ENCODE peak calls at places on chromosomes 13 and 19, in five cellular contexts. T is GM23338; B is stimulated activated CD4-positive, alpha-beta T cell treated with anti-CD3 and anti-CD28 coated beads, Interleukin-2, amount 100 ng/mL, for 24 hours; L is ascending aorta; N is astrocyte of the spinal cord. Y is an unnamed sample.

GRCh38 chr13:111082240-111082639 is 32.9 kb upstream of the ARHGEF7 start:
- DNase-seq in T (no peak), B (no peak), L (no peak), N (no peak), Y (no peak)

GRCh38 chr19:55538132-55538531 is 1.2 kb upstream of the SBK2 start:
- DNase-seq in T (peak; percentile 49), B (no peak), L (no peak), N (no peak), Y (no peak)

GRCh38 chr19:44356383-44357111 is at the start of gene ZNF112:
- DNase-seq in T (peak; percentile 98), B (peak; percentile 11), L (peak; percentile 90), N (peak; percentile 91), Y (peak; percentile 90)

GRCh38 chr19:58518261-58519086 is 1.1 kb downstream of the ZBTB45 start:
- DNase-seq in T (no peak), B (no peak), L (no peak), N (no peak), Y (no peak)

GRCh38 chr19:2613507-2614295 is 88.8 kb downstream of the GNG7 start:
- DNase-seq in T (peak; percentile 83), B (peak; percentile 70), L (no peak), N (no peak), Y (peak; percentile 84)

GRCh38 chr19:29629836-29630534 is 23.9 kb downstream of the POP4 start:
- DNase-seq in T (no peak), B (no peak), L (no peak), N (no peak), Y (peak; percentile 44)

GRCh38 chr13:95641961-95642621 is 2.4 kb downstream of the DZIP1 start:
- DNase-seq in T (peak; percentile 87), B (peak; percentile 11), L (peak; percentile 68), N (peak; percentile 62), Y (peak; percentile 79)

GRCh38 chr19:45501730-45502014 is 3.4 kb downstream of the PPM1N start:
- DNase-seq in T (peak; percentile 51), B (no peak), L (no peak), N (no peak), Y (no peak)

GRCh38 chr13:77637583-77637982 is 59.9 kb upstream of the SLAIN1 start:
- DNase-seq in T (no peak), B (no peak), L (no peak), N (no peak), Y (no peak)

GRCh38 chr19:50924576-50924975 is 13.4 kb upstream of the KLK4 start:
- DNase-seq in T (no peak), B (no peak), L (no peak), N (no peak), Y (no peak)

GRCh38 chr19:45863840-45864628 is at the start of gene FOXA3:
- DNase-seq in T (peak; percentile 84), B (peak; percentile 68), L (peak; percentile 72), N (peak; percentile 8), Y (no peak)

GRCh38 chr19:48656840-48657474 is 11.0 kb upstream of the CA11 start:
- DNase-seq in T (no peak), B (no peak), L (no peak), N (peak; percentile 76), Y (no peak)

GRCh38 chr13:59745395-59745788 is 418.3 kb downstream of the DIAPH3 start:
- DNase-seq in T (no peak), B (no peak), L (no peak), N (peak; percentile 39), Y (no peak)

GRCh38 chr13:109274188-109274821 is 512.1 kb downstream of the IRS2 start:
- DNase-seq in T (peak; percentile 90), B (no peak), L (no peak), N (peak; percentile 70), Y (no peak)

GRCh38 chr19:2039082-2039958 is 11.7 kb downstream of the MKNK2 start:
- DNase-seq in T (no peak), B (no peak), L (no peak), N (no peak), Y (no peak)

GRCh38 chr19:34475026-34475974 is 6.3 kb upstream of the WTIP start:
- DNase-seq in T (no peak), B (no peak), L (peak; percentile 58), N (peak; percentile 81), Y (no peak)

GRCh38 chr13:52738719-52739467 is 727 bp downstream of the CNMD start:
- DNase-seq in T (peak; percentile 75), B (peak; percentile 42), L (no peak), N (no peak), Y (no peak)

GRCh38 chr19:47836038-47836437 is 14.3 kb downstream of the CRX start:
- DNase-seq in T (no peak), B (no peak), L (no peak), N (no peak), Y (no peak)

GRCh38 chr13:33045829-33046592 is 29.8 kb downstream of the KL start:
- DNase-seq in T (no peak), B (no peak), L (no peak), N (no peak), Y (no peak)

GRCh38 chr19:1632462-1633268 is 19.8 kb downstream of the TCF3 start:
- DNase-seq in T (no peak), B (no peak), L (no peak), N (no peak), Y (no peak)

GRCh38 chr13:31001647-31002046 is 69.2 kb downstream of the TEX26 start:
- DNase-seq in T (no peak), B (no peak), L (no peak), N (no peak), Y (no peak)

GRCh38 chr13:112056739-112057433 is 10.1 kb upstream of the SOX1 start:
- DNase-seq in T (peak; percentile 63), B (no peak), L (no peak), N (no peak), Y (peak; percentile 57)

GRCh38 chr19:6270822-6271221 is 9.0 kb downstream of the MLLT1 start:
- DNase-seq in T (no peak), B (no peak), L (no peak), N (no peak), Y (no peak)

GRCh38 chr13:59088716-59089115 is 1075.0 kb downstream of the DIAPH3 start:
- DNase-seq in T (no peak), B (no peak), L (no peak), N (peak; percentile 77), Y (no peak)

GRCh38 chr19:47406711-47407416 is 12.5 kb downstream of the MEIS3 start:
- DNase-seq in T (peak; percentile 84), B (no peak), L (no peak), N (no peak), Y (no peak)

Y was measured in cardiac septum.